ENCODE peak calls at places on chromosomes 7 and 10, in five cellular contexts. Q is aorta, I is tibial nerve, Z is Panc1, B is PC-3. Y is an unnamed sample.

GRCh38 chr7:36658603-36659516 is 65.4 kb downstream of the AOAH start:
- DNase-seq in Q (no peak), Z (peak; percentile 98), I (peak; percentile 23), B (peak; percentile 91), Y (no peak)

GRCh38 chr10:28445511-28445910 is 87.4 kb upstream of the WAC start:
- DNase-seq in Q (no peak), I (no peak), Z (no peak), B (no peak), Y (no peak)

GRCh38 chr10:95573953-95574604 is 12.9 kb upstream of the SORBS1 start:
- DNase-seq in Q (no peak), Z (no peak), I (no peak), B (no peak), Y (no peak)

GRCh38 chr10:44293842-44294241 is 91.1 kb downstream of the CXCL12 start:
- DNase-seq in I (peak; percentile 68), Z (no peak), B (no peak), Q (no peak), Y (no peak)

GRCh38 chr10:113273877-113274829 is 278.7 kb upstream of the HABP2 start:
- DNase-seq in Q (no peak), B (no peak), I (no peak), Z (no peak), Y (no peak)

GRCh38 chr7:131431289-131431688 is 103.6 kb downstream of the MKLN1 start:
- DNase-seq in Q (no peak), Z (no peak), B (peak; percentile 64), I (peak; percentile 30), Y (no peak)

GRCh38 chr10:122847782-122848604 is 2.3 kb upstream of the CUZD1 start:
- DNase-seq in I (no peak), B (no peak), Z (no peak), Q (no peak), Y (no peak)

GRCh38 chr7:82605247-82605864 is 161.8 kb upstream of the CACNA2D1 start:
- DNase-seq in I (peak; percentile 32), Z (no peak), B (peak; percentile 59), Q (no peak), Y (no peak)

GRCh38 chr7:37495574-37496184 is 47.0 kb upstream of the ELMO1 start:
- DNase-seq in B (peak; percentile 39), I (peak; percentile 53), Q (no peak), Z (peak; percentile 12), Y (no peak)

GRCh38 chr7:134931487-134931886 is 54.8 kb upstream of the AGBL3 start:
- DNase-seq in Q (no peak), B (no peak), I (no peak), Z (no peak), Y (no peak)

GRCh38 chr10:338176-339037 is 203.2 kb downstream of the ZMYND11 start:
- DNase-seq in B (peak; percentile 80), Z (peak; percentile 45), I (no peak), Q (peak; percentile 84), Y (no peak)

GRCh38 chr10:125023862-125024495 is 82.1 kb downstream of the ZRANB1 start:
- DNase-seq in Z (no peak), Q (peak; percentile 81), B (no peak), I (peak; percentile 45), Y (no peak)

GRCh38 chr7:69002416-69002815 is 595.9 kb upstream of the AUTS2 start:
- DNase-seq in Q (no peak), B (no peak), I (no peak), Z (no peak), Y (no peak)

GRCh38 chr10:22550732-22551131 is 163.6 kb downstream of the PIP4K2A start:
- DNase-seq in Q (peak; percentile 82), B (peak; percentile 29), Z (no peak), I (peak; percentile 20), Y (no peak)

GRCh38 chr7:134470864-134471263 is 12.0 kb upstream of the AKR1B1 start:
- DNase-seq in Z (no peak), I (no peak), B (peak; percentile 79), Q (no peak), Y (no peak)

GRCh38 chr7:90626011-90626410 is 29.9 kb downstream of the CDK14 start:
- DNase-seq in B (peak; percentile 52), Z (no peak), Q (no peak), I (no peak), Y (no peak)
- H3K4me1 ChIP-seq in B (peaks cover 40% of the 10 kb centered on the region), Z (no peaks in the 10 kb centered on the region), Q (no peaks in the 10 kb centered on the region), I (peaks cover 5% of the 10 kb centered on the region), Y (no peaks in the 10 kb centered on the region)

DNA sequence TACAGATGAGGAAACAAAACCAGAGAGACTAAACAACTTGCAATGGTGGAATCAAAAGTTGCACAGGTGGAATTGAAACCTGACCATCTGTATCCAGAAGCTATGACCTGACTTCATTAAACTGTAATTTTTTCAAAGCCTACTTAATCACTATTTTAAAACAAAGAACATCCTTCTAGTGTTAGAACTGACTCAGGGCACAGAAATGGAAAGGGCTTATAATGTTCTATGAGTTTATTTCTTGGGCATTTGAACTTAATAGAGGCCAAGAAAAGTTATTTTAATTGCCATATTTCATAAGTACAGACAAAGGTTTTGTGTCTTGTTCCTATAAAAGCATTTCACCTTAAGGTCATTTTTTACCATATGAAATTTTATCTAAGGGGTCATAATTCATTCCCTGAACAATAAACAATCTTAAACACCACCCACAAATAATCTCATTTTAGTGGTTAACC is 8.8 kb downstream of the ITGB1 start:
- DNase-seq in B (no peak), I (no peak), Q (no peak), Z (no peak), Y (no peak)
- H3K4me1 ChIP-seq in B (peaks cover 83% of the 10 kb centered on the region), I (peaks cover 23% of the 10 kb centered on the region), Q (peaks cover 19% of the 10 kb centered on the region), Z (peaks cover 82% of the 10 kb centered on the region), Y (peaks cover 85% of the 10 kb centered on the region)

GRCh38 chr7:151013356-151013727 is 11.0 kb downstream of the ATG9B start:
- DNase-seq in Z (no peak), I (no peak), B (no peak), Q (no peak), Y (no peak)

GRCh38 chr7:151013728-151014497 is 10.4 kb downstream of the ATG9B start:
- DNase-seq in Z (no peak), Q (peak; percentile 89), I (peak; percentile 48), B (peak; percentile 58), Y (peak; percentile 88)

GRCh38 chr7:151015967-151016366 is 8.3 kb downstream of the ATG9B start:
- DNase-seq in Q (no peak), Z (no peak), I (no peak), B (no peak), Y (no peak)

GRCh38 chr7:151016505-151016904 is 7.8 kb downstream of the ATG9B start:
- DNase-seq in Q (no peak), Z (no peak), B (no peak), I (no peak), Y (no peak)

DNA sequence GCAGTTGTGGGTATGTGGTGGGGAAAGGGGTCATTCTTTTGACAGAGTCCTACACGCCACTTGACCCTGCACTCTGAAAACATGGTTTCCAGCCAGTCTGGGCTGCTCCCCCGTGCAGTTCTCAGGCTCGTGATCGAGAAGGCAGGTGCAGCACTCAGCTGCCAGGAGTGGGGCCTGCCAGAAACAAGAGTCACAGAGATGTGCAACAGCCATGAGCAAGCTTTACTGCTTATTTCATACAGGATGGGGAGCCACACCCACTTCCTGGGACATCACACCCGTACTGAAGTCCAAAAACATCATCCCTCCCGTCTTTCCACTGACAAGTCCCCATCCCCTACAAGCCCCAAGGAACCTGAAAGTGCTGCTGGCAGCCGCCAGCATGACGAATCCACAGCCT is 9.3 kb downstream of the ATG9B start:
- DNase-seq in I (no peak), Z (no peak), B (peak; percentile 33), Q (no peak), Y (no peak)
- H3K4me1 ChIP-seq in I (peaks cover 30% of the 10 kb centered on the region), Z (peaks cover 23% of the 10 kb centered on the region), B (peaks cover 10% of the 10 kb centered on the region), Q (no peaks in the 10 kb centered on the region), Y (peaks cover 48% of the 10 kb centered on the region)

GRCh38 chr10:59906417-59907202 is at the start of gene CCDC6:
- DNase-seq in I (peak; percentile 86), Z (peak; percentile 71), Q (peak; percentile 98), B (peak; percentile 98), Y (peak; percentile 96)
- H3K4me1 ChIP-seq in I (peaks cover 27% of the 10 kb centered on the region), Z (peaks cover 35% of the 10 kb centered on the region), Q (peaks cover 2% of the 10 kb centered on the region), B (peaks cover 45% of the 10 kb centered on the region), Y (peaks cover 58% of the 10 kb centered on the region)